ENCODE peak calls at places on chromosomes 6 and 20, in six cellular contexts. C is K562, L is GM12878, V is endothelial cell of umbilical vein, Y is NB4, J is HepG2. P is an unnamed sample.

GRCh38 chr6:169868458-169868857 is 117.0 kb downstream of the ERMARD start:
- DNase-seq in C (no peak), L (no peak), V (no peak), Y (peak; percentile 56), J (no peak), P (no peak)

GRCh38 chr20:54566224-54566750 is 90.9 kb downstream of the DOK5 start:
- DNase-seq in C (no peak), L (no peak), V (no peak), Y (no peak), J (no peak), P (no peak)

GRCh38 chr6:93021235-93021909 is 398.0 kb downstream of the EPHA7 start:
- DNase-seq in C (no peak), L (no peak), V (no peak), Y (no peak), J (no peak), P (no peak)

GRCh38 chr6:38184780-38185080 is 365.2 kb downstream of the ZFAND3 start:
- DNase-seq in C (no peak), L (no peak), V (no peak), Y (no peak), J (no peak), P (no peak)

GRCh38 chr20:59822291-59823029 is 111.0 kb downstream of the SYCP2 start:
- DNase-seq in C (no peak), L (no peak), V (no peak), Y (no peak), J (no peak), P (no peak)

GRCh38 chr20:23683807-23684206 is 5.0 kb downstream of the CST4 start:
- DNase-seq in C (no peak), L (no peak), V (no peak), Y (no peak), J (no peak), P (no peak)

GRCh38 chr6:73079611-73079955 is 145.7 kb downstream of the KHDC1L start:
- DNase-seq in C (no peak), L (no peak), V (no peak), Y (no peak), J (no peak), P (no peak)

GRCh38 chr6:30149234-30149633 is 11.8 kb downstream of the TRIM10 start:
- DNase-seq in C (peak; percentile 27), L (no peak), V (no peak), Y (no peak), J (no peak), P (no peak)

GRCh38 chr6:159066479-159066878 is 21.7 kb upstream of the TAGAP start:
- DNase-seq in C (no peak), L (no peak), V (no peak), Y (no peak), J (no peak), P (no peak)

GRCh38 chr6:135842618-135843392 is 8.7 kb upstream of the PDE7B start:
- DNase-seq in C (no peak), L (no peak), V (no peak), Y (no peak), J (no peak), P (no peak)

GRCh38 chr20:4870906-4871305 is 130.4 kb downstream of the SLC23A2 start:
- DNase-seq in C (no peak), L (no peak), V (no peak), Y (no peak), J (no peak), P (no peak)

GRCh38 chr20:60262967-60263603 is 304.9 kb downstream of the CDH26 start:
- DNase-seq in C (peak; percentile 73), L (no peak), V (no peak), Y (peak; percentile 58), J (peak; percentile 29), P (peak; percentile 30)

GRCh38 chr6:140071601-140072062 is 697.2 kb upstream of the CITED2 start:
- DNase-seq in C (no peak), L (peak; percentile 3), V (peak; percentile 55), Y (no peak), J (no peak), P (no peak)

GRCh38 chr6:129920103-129920798 is 59.1 kb upstream of the TMEM244 start:
- DNase-seq in C (no peak), L (no peak), V (no peak), Y (no peak), J (no peak), P (no peak)

GRCh38 chr20:49976542-49976941 is 6.2 kb upstream of the SNAI1 start:
- DNase-seq in C (no peak), L (no peak), V (no peak), Y (no peak), J (peak; percentile 90), P (peak; percentile 69)

GRCh38 chr6:38164671-38165108 is 345.2 kb downstream of the ZFAND3 start:
- DNase-seq in C (no peak), L (no peak), V (no peak), Y (no peak), J (no peak), P (no peak)

GRCh38 chr20:47778398-47779354 is 6.6 kb downstream of the SULF2 start:
- DNase-seq in C (no peak), L (no peak), V (no peak), Y (no peak), J (no peak), P (no peak)

GRCh38 chr6:46215777-46216176 is 45.0 kb upstream of the ENPP5 start:
- DNase-seq in C (no peak), L (no peak), V (no peak), Y (no peak), J (no peak), P (no peak)

GRCh38 chr6:100455230-100456124 is 9.2 kb downstream of the SIM1 start:
- DNase-seq in C (no peak), L (no peak), V (no peak), Y (no peak), J (no peak), P (no peak)

GRCh38 chr6:54971825-54972224 is 125.3 kb downstream of the FAM83B start:
- DNase-seq in C (no peak), L (no peak), V (no peak), Y (no peak), J (no peak), P (no peak)

GRCh38 chr20:32543570-32544259 is 41.4 kb downstream of the NOL4L start:
- DNase-seq in C (no peak), L (no peak), V (no peak), Y (no peak), J (peak; percentile 97), P (no peak)

GRCh38 chr20:57498425-57499400 is 26.2 kb downstream of the CTCFL start:
- DNase-seq in C (no peak), L (no peak), V (no peak), Y (peak; percentile 92), J (no peak), P (no peak)

GRCh38 chr6:70668499-70668812 is 773 bp downstream of the SMAP1 start:
- DNase-seq in C (no peak), L (no peak), V (peak; percentile 6), Y (no peak), J (no peak), P (peak; percentile 49)

GRCh38 chr6:70666726-70667125 is 957 bp upstream of the SMAP1 start:
- DNase-seq in C (no peak), L (no peak), V (no peak), Y (peak; percentile 34), J (no peak), P (no peak)

GRCh38 chr6:70667256-70667710 is 400 bp upstream of the SMAP1 start:
- DNase-seq in C (no peak), L (no peak), V (no peak), Y (no peak), J (no peak), P (no peak)

GRCh38 chr6:70667711-70668498 is at the start of gene SMAP1:
- DNase-seq in C (peak; percentile 99), L (peak; percentile 72), V (peak; percentile 91), Y (peak; percentile 95), J (peak; percentile 78), P (peak; percentile 77)

DNA sequence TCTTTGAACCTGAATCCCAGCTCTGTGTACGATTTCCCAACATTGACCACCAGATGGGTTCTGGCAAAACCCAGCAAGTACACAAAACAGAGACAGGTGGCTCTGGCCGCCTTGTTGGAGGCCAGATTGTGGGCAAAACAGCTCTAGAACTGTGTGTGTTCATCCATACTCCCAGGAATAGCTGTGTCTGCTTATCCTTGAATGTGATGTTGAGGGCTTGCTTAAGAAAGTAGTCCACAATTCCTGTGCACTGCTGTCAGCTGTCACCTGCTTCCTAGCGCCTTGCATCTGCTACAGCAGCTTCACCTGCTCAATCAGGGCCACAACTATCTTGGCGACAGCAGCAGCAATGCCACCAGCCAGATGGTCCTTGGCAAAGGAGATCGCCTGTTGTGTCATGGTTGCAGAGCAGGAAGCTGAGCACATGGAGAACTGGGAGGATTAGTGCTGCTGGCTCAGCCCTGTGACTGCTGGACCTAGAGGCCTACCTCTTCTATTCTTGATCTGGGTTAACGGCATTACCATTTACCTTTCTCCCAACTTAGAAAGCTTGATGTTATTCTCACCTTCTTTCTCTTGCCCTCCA is 3.7 kb upstream of the SMAP1 start:
- DNase-seq in C (no peak), L (no peak), V (no peak), Y (no peak), J (peak; percentile 7), P (no peak)
- TF ChIP-seq MYC in C (no peak), L (no peak), V (no peak), Y (no peak), J (no peak), P (no peak)

DNA sequence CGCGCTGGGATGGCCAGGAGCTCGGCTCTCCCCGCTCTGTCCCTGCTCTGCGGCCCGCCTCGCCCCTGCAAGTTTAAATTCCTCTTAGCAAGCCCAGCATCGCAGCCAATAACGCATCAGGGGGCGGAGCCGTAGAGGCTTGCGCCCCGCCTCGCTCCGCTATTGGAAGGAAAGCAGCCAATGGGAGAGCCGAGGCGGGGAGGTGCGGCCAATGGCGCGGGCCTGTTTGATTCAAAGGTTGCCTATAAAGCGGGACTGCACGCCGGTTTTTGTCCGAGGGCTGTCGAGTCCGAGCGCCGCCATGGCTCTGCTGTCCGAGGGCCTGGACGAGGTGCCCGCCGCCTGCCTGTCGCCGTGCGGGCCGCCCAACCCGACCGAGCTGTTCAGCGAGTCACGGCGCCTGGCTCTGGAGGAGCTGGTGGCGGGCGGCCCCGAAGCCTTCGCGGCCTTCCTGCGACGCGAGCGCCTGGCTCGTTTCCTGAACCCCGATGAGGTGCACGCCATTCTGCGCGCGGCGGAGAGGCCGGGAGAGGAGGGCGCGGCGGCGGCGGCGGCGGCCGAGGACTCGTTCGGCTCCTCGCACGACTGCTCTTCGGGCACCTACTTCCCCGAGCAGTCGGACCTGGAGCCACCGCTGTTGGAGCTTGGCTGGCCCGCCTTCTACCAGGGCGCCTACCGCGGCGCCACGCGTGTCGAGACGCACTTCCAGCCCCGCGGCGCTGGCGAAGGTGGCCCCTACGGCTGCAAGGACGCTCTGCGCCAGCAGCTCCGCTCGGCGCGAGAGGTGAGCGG is at the start of gene FAM83D:
- DNase-seq in C (peak; percentile 99), L (peak; percentile 92), V (peak; percentile 100), Y (peak; percentile 98), J (peak; percentile 99), P (peak; percentile 99)
- TF ChIP-seq MYC in C (no peak), L (peak; percentile 24), V (no peak), Y (peak; percentile 88), J (peak; percentile 95), P (no peak)

GRCh38 chr6:25769983-25770382 is 15.4 kb downstream of the SLC17A4 start:
- DNase-seq in C (no peak), L (no peak), V (no peak), Y (no peak), J (no peak), P (no peak)
- TF ChIP-seq MYC in C (no peak), L (no peak), V (no peak), Y (no peak), J (no peak), P (no peak)

DNA sequence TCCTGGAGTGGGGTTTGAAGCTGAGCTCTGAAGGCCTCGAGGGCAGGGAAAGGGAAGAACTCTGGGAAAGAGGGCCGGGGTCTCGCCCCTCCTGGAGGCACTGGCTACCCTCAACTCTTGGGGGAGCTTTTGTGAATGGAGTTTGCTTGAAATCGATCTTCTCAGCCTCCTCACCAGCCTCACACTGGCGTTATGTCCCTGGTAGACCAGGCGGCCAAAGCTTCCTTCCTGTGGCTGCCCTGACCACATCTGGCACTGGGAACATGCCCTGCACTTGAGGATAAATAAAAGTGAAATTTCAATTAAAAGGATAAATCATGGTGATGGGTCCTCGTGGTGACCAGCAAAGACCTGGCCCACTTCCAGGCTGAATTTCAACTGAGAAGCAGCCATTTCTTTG is 234.7 kb downstream of the TAF4 start:
- DNase-seq in C (no peak), L (no peak), V (no peak), Y (no peak), J (no peak), P (no peak)
- TF ChIP-seq MYC in C (no peak), L (no peak), V (no peak), Y (no peak), J (no peak), P (no peak)